ENCODE peak calls at places on chromosomes 11 and 22, in four cellular contexts. One of them, this sample, is unnamed.

GRCh38 chr22:37433786-37434185 is 6.5 kb upstream of the ELFN2 start:
- DNase-seq in CD8-positive, alpha-beta T cell: no peak
- DNase-seq in NCI-H146: no peak
- DNase-seq in dermis microvascular lymphatic vessel endothelial cell: no peak
- DNase-seq in this sample: no peak

GRCh38 chr11:116792869-116793475 is 1.3 kb upstream of the APOA5 start:
- DNase-seq in CD8-positive, alpha-beta T cell: no peak
- DNase-seq in NCI-H146: no peak
- DNase-seq in dermis microvascular lymphatic vessel endothelial cell: no peak
- DNase-seq in this sample: no peak

GRCh38 chr11:36492724-36493304 is 17.3 kb downstream of the TRAF6 start:
- DNase-seq in CD8-positive, alpha-beta T cell: peak
- DNase-seq in NCI-H146: peak
- DNase-seq in dermis microvascular lymphatic vessel endothelial cell: peak
- DNase-seq in this sample: no peak

GRCh38 chr11:128165572-128165971 is 421.8 kb downstream of the ETS1 start:
- DNase-seq in CD8-positive, alpha-beta T cell: no peak
- DNase-seq in NCI-H146: no peak
- DNase-seq in dermis microvascular lymphatic vessel endothelial cell: no peak
- DNase-seq in this sample: no peak

GRCh38 chr11:25891960-25892359 is 440.0 kb upstream of the ANO3 start:
- DNase-seq in CD8-positive, alpha-beta T cell: no peak
- DNase-seq in NCI-H146: no peak
- DNase-seq in dermis microvascular lymphatic vessel endothelial cell: no peak
- DNase-seq in this sample: no peak

GRCh38 chr11:96990934-96991333 is 601.1 kb downstream of the JRKL start:
- DNase-seq in CD8-positive, alpha-beta T cell: no peak
- DNase-seq in NCI-H146: no peak
- DNase-seq in dermis microvascular lymphatic vessel endothelial cell: no peak
- DNase-seq in this sample: no peak

GRCh38 chr22:31490496-31490925 is 869 bp upstream of the EIF4ENIF1 start:
- DNase-seq in CD8-positive, alpha-beta T cell: peak
- DNase-seq in NCI-H146: peak
- DNase-seq in dermis microvascular lymphatic vessel endothelial cell: peak
- DNase-seq in this sample: no peak

GRCh38 chr22:24217384-24217783 is 27.5 kb downstream of the GGT5 start:
- DNase-seq in CD8-positive, alpha-beta T cell: no peak
- DNase-seq in NCI-H146: no peak
- DNase-seq in dermis microvascular lymphatic vessel endothelial cell: no peak
- DNase-seq in this sample: no peak

GRCh38 chr11:131916633-131917032 is 546.2 kb downstream of the NTM start:
- DNase-seq in CD8-positive, alpha-beta T cell: no peak
- DNase-seq in NCI-H146: no peak
- DNase-seq in dermis microvascular lymphatic vessel endothelial cell: no peak
- DNase-seq in this sample: no peak

GRCh38 chr11:35943761-35944502 is at the start of gene LDLRAD3:
- DNase-seq in CD8-positive, alpha-beta T cell: peak
- DNase-seq in NCI-H146: peak
- DNase-seq in dermis microvascular lymphatic vessel endothelial cell: peak
- DNase-seq in this sample: peak

GRCh38 chr11:30914143-30914762 is 328.1 kb upstream of the MPPED2 start:
- DNase-seq in CD8-positive, alpha-beta T cell: no peak
- DNase-seq in NCI-H146: peak
- DNase-seq in dermis microvascular lymphatic vessel endothelial cell: peak
- DNase-seq in this sample: no peak

GRCh38 chr11:63613517-63614135 is 607 bp downstream of the PLAAT3 start:
- DNase-seq in CD8-positive, alpha-beta T cell: peak
- DNase-seq in NCI-H146: peak
- DNase-seq in dermis microvascular lymphatic vessel endothelial cell: peak
- DNase-seq in this sample: peak

GRCh38 chr22:46770726-46771125 is 8.3 kb downstream of the TBC1D22A start:
- DNase-seq in CD8-positive, alpha-beta T cell: no peak
- DNase-seq in NCI-H146: no peak
- DNase-seq in dermis microvascular lymphatic vessel endothelial cell: peak
- DNase-seq in this sample: no peak